ENCODE peak calls at places on chromosome 2, in ten cellular contexts. H, K, F, W, G, L, X, C, S and A are unnamed samples.

GRCh38 chr2:120390381-120391055 is 44.6 kb downstream of the INHBB start:
- DNase-seq in H (peak), K (no peak), F (no peak), W (no peak), G (no peak), L (no peak), X (no peak), C (no peak), S (no peak), A (no peak)

GRCh38 chr2:73106791-73107190 is 6.0 kb downstream of the RAB11FIP5 start:
- DNase-seq in H (no peak), K (no peak), F (no peak), W (no peak), G (no peak), L (no peak), X (no peak), C (no peak), S (no peak), A (no peak)

GRCh38 chr2:181876614-181877063 is 14.9 kb upstream of the ITPRID2 start:
- DNase-seq in H (no peak), K (no peak), F (no peak), W (no peak), G (no peak), L (no peak), X (no peak), C (no peak), S (peak), A (no peak)

GRCh38 chr2:162118166-162119031 is 33.6 kb downstream of the GCG start:
- DNase-seq in H (no peak), K (peak), F (peak), W (no peak), G (no peak), L (no peak), X (peak), C (no peak), S (peak), A (no peak)

GRCh38 chr2:241804326-241805276 is 4.4 kb upstream of the NEU4 start:
- DNase-seq in H (no peak), K (no peak), F (peak), W (peak), G (no peak), L (peak), X (no peak), C (peak), S (no peak), A (no peak)

GRCh38 chr2:59353301-59353921 is 1112.3 kb upstream of the FANCL start:
- DNase-seq in H (no peak), K (no peak), F (no peak), W (no peak), G (no peak), L (no peak), X (no peak), C (no peak), S (no peak), A (no peak)

GRCh38 chr2:207483477-207483876 is 46.3 kb upstream of the CREB1 start:
- DNase-seq in H (no peak), K (no peak), F (no peak), W (no peak), G (no peak), L (no peak), X (no peak), C (no peak), S (no peak), A (no peak)

GRCh38 chr2:196967126-196967525 is 40.6 kb upstream of the PGAP1 start:
- DNase-seq in H (no peak), K (no peak), F (no peak), W (no peak), G (no peak), L (no peak), X (no peak), C (no peak), S (peak), A (no peak)

GRCh38 chr2:3662239-3662638 is 4.2 kb downstream of the ALLC start:
- DNase-seq in H (no peak), K (no peak), F (no peak), W (no peak), G (no peak), L (no peak), X (no peak), C (no peak), S (no peak), A (no peak)

GRCh38 chr2:171523339-171523931 is 1.2 kb downstream of the CYBRD1 start:
- DNase-seq in H (peak), K (peak), F (peak), W (peak), G (peak), L (no peak), X (peak), C (no peak), S (peak), A (peak)

GRCh38 chr2:20224716-20225293 is at the start of gene SDC1:
- DNase-seq in H (peak), K (no peak), F (peak), W (peak), G (peak), L (no peak), X (no peak), C (no peak), S (peak), A (peak)

GRCh38 chr2:17515652-17516051 is 2.6 kb downstream of the RAD51AP2 start:
- DNase-seq in H (no peak), K (no peak), F (no peak), W (no peak), G (no peak), L (no peak), X (no peak), C (no peak), S (no peak), A (no peak)

GRCh38 chr2:195769975-195770374 is 112.9 kb downstream of the SLC39A10 start:
- DNase-seq in H (no peak), K (no peak), F (no peak), W (no peak), G (no peak), L (no peak), X (no peak), C (no peak), S (no peak), A (no peak)

GRCh38 chr2:179936654-179937053 is 70.4 kb downstream of the CWC22 start:
- DNase-seq in H (no peak), K (no peak), F (peak), W (peak), G (no peak), L (no peak), X (no peak), C (peak), S (peak), A (peak)

GRCh38 chr2:165535443-165535842 is 65.9 kb downstream of the CSRNP3 start:
- DNase-seq in H (no peak), K (no peak), F (peak), W (no peak), G (no peak), L (no peak), X (no peak), C (no peak), S (no peak), A (no peak)

GRCh38 chr2:223185638-223186037 is 133.6 kb downstream of the KCNE4 start:
- DNase-seq in H (no peak), K (no peak), F (no peak), W (no peak), G (no peak), L (no peak), X (no peak), C (no peak), S (no peak), A (no peak)

GRCh38 chr2:37869304-37869703 is 55.8 kb upstream of the RMDN2 start:
- DNase-seq in H (no peak), K (no peak), F (no peak), W (no peak), G (no peak), L (no peak), X (no peak), C (no peak), S (no peak), A (no peak)

GRCh38 chr2:118584380-118584779 is 263.1 kb downstream of the EN1 start:
- DNase-seq in H (no peak), K (no peak), F (no peak), W (no peak), G (peak), L (no peak), X (no peak), C (no peak), S (no peak), A (no peak)

GRCh38 chr2:150570712-150571111 is 83.2 kb upstream of the RND3 start:
- DNase-seq in H (no peak), K (no peak), F (no peak), W (no peak), G (no peak), L (no peak), X (no peak), C (no peak), S (peak), A (no peak)

GRCh38 chr2:205975082-205975949 is 110.7 kb downstream of the INO80D start:
- DNase-seq in H (peak), K (no peak), F (no peak), W (no peak), G (no peak), L (no peak), X (no peak), C (peak), S (no peak), A (no peak)

GRCh38 chr2:155377931-155378444 is 679.5 kb downstream of the KCNJ3 start:
- DNase-seq in H (no peak), K (no peak), F (no peak), W (no peak), G (no peak), L (no peak), X (no peak), C (no peak), S (peak), A (no peak)

GRCh38 chr2:177281400-177282021 is 17.0 kb upstream of the NFE2L2 start:
- DNase-seq in H (no peak), K (no peak), F (peak), W (no peak), G (no peak), L (no peak), X (no peak), C (no peak), S (no peak), A (no peak)

GRCh38 chr2:234630676-234631350 is 133.9 kb upstream of the ARL4C start:
- DNase-seq in H (no peak), K (no peak), F (no peak), W (no peak), G (no peak), L (no peak), X (no peak), C (no peak), S (peak), A (no peak)